ENCODE peak calls at places on chromosomes 13 and 19, in five cellular contexts. One of them, this sample, is unnamed.

GRCh38 chr13:65677906-65678305 is 1552.2 kb downstream of the PCDH9 start:
- DNase-seq in OCI-LY7: no peak
- DNase-seq in thoracic aorta: no peak
- DNase-seq in neural crest cell: no peak
- DNase-seq in fibroblast of lung: peak; percentile 37
- DNase-seq in this sample: no peak

GRCh38 chr13:48975101-48975925 is at the start of gene FNDC3A:
- DNase-seq in OCI-LY7: peak; percentile 72
- DNase-seq in thoracic aorta: no peak
- DNase-seq in neural crest cell: peak; percentile 14
- DNase-seq in fibroblast of lung: peak; percentile 71
- DNase-seq in this sample: peak; percentile 16

GRCh38 chr19:4362871-4363545 is 19.6 kb downstream of the MPND start:
- DNase-seq in OCI-LY7: peak; percentile 31
- DNase-seq in thoracic aorta: no peak
- DNase-seq in neural crest cell: no peak
- DNase-seq in fibroblast of lung: no peak
- DNase-seq in this sample: no peak

GRCh38 chr13:72180253-72180952 is 313.4 kb upstream of the DACH1 start:
- DNase-seq in OCI-LY7: no peak
- DNase-seq in thoracic aorta: no peak
- DNase-seq in neural crest cell: no peak
- DNase-seq in fibroblast of lung: peak; percentile 92
- DNase-seq in this sample: no peak

GRCh38 chr13:49584771-49585182 is 581 bp downstream of the RCBTB1 start:
- DNase-seq in OCI-LY7: peak; percentile 60
- DNase-seq in thoracic aorta: no peak
- DNase-seq in neural crest cell: no peak
- DNase-seq in fibroblast of lung: peak; percentile 14
- DNase-seq in this sample: no peak

GRCh38 chr13:75581874-75582640 is 32.5 kb downstream of the UCHL3 start:
- DNase-seq in OCI-LY7: no peak
- DNase-seq in thoracic aorta: no peak
- DNase-seq in neural crest cell: no peak
- DNase-seq in fibroblast of lung: peak; percentile 57
- DNase-seq in this sample: no peak

GRCh38 chr19:29012457-29012856 is 200.5 kb downstream of the UQCRFS1 start:
- DNase-seq in OCI-LY7: no peak
- DNase-seq in thoracic aorta: no peak
- DNase-seq in neural crest cell: no peak
- DNase-seq in fibroblast of lung: no peak
- DNase-seq in this sample: no peak

GRCh38 chr19:4088975-4089374 is 22.3 kb upstream of the ZBTB7A start:
- DNase-seq in OCI-LY7: no peak
- DNase-seq in thoracic aorta: no peak
- DNase-seq in neural crest cell: no peak
- DNase-seq in fibroblast of lung: no peak
- DNase-seq in this sample: no peak

GRCh38 chr13:53073711-53074110 is 45.1 kb downstream of the OLFM4 start:
- DNase-seq in OCI-LY7: no peak
- DNase-seq in thoracic aorta: no peak
- DNase-seq in neural crest cell: no peak
- DNase-seq in fibroblast of lung: no peak
- DNase-seq in this sample: no peak

GRCh38 chr19:11191273-11191755 is 6.0 kb downstream of the KANK2 start:
- DNase-seq in OCI-LY7: peak; percentile 75
- DNase-seq in thoracic aorta: peak; percentile 65
- DNase-seq in neural crest cell: no peak
- DNase-seq in fibroblast of lung: peak; percentile 47
- DNase-seq in this sample: no peak

GRCh38 chr13:90723381-90723780 is 624.1 kb upstream of the MIR17HG start:
- DNase-seq in OCI-LY7: no peak
- DNase-seq in thoracic aorta: no peak
- DNase-seq in neural crest cell: no peak
- DNase-seq in fibroblast of lung: peak; percentile 63
- DNase-seq in this sample: no peak

GRCh38 chr13:21917046-21918010 is 246.5 kb downstream of the FGF9 start:
- DNase-seq in OCI-LY7: no peak
- DNase-seq in thoracic aorta: no peak
- DNase-seq in neural crest cell: no peak
- DNase-seq in fibroblast of lung: no peak
- DNase-seq in this sample: no peak

GRCh38 chr19:48746738-48747575 is at the start of gene IZUMO1:
- DNase-seq in OCI-LY7: peak; percentile 77
- DNase-seq in thoracic aorta: peak; percentile 43
- DNase-seq in neural crest cell: peak; percentile 77
- DNase-seq in fibroblast of lung: peak; percentile 87
- DNase-seq in this sample: peak; percentile 55

GRCh38 chr13:41613984-41614581 is 156.7 kb downstream of the RGCC start:
- DNase-seq in OCI-LY7: no peak
- DNase-seq in thoracic aorta: no peak
- DNase-seq in neural crest cell: no peak
- DNase-seq in fibroblast of lung: peak; percentile 95
- DNase-seq in this sample: peak; percentile 77

GRCh38 chr13:97911311-97912138 is 42.0 kb upstream of the IPO5 start:
- DNase-seq in OCI-LY7: peak; percentile 21
- DNase-seq in thoracic aorta: no peak
- DNase-seq in neural crest cell: no peak
- DNase-seq in fibroblast of lung: peak; percentile 40
- DNase-seq in this sample: no peak

GRCh38 chr13:19665427-19665859 is 32.0 kb downstream of the MPHOSPH8 start:
- DNase-seq in OCI-LY7: no peak
- DNase-seq in thoracic aorta: no peak
- DNase-seq in neural crest cell: no peak
- DNase-seq in fibroblast of lung: no peak
- DNase-seq in this sample: no peak

GRCh38 chr13:41716236-41716635 is 244.7 kb downstream of the VWA8 start:
- DNase-seq in OCI-LY7: no peak
- DNase-seq in thoracic aorta: no peak
- DNase-seq in neural crest cell: no peak
- DNase-seq in fibroblast of lung: no peak
- DNase-seq in this sample: no peak

GRCh38 chr13:48158915-48159314 is 64.0 kb upstream of the MED4 start:
- DNase-seq in OCI-LY7: no peak
- DNase-seq in thoracic aorta: no peak
- DNase-seq in neural crest cell: no peak
- DNase-seq in fibroblast of lung: no peak
- DNase-seq in this sample: no peak

GRCh38 chr19:29292562-29292961 is 79.6 kb upstream of the UQCRFS1 start:
- DNase-seq in OCI-LY7: no peak
- DNase-seq in thoracic aorta: no peak
- DNase-seq in neural crest cell: no peak
- DNase-seq in fibroblast of lung: no peak
- DNase-seq in this sample: no peak

GRCh38 chr13:28349371-28349770 is 145.6 kb downstream of the FLT1 start:
- DNase-seq in OCI-LY7: no peak
- DNase-seq in thoracic aorta: no peak
- DNase-seq in neural crest cell: no peak
- DNase-seq in fibroblast of lung: no peak
- DNase-seq in this sample: no peak

GRCh38 chr13:29165840-29166239 is 345.7 kb downstream of the MTUS2 start:
- DNase-seq in OCI-LY7: no peak
- DNase-seq in thoracic aorta: no peak
- DNase-seq in neural crest cell: no peak
- DNase-seq in fibroblast of lung: peak; percentile 5
- DNase-seq in this sample: no peak

GRCh38 chr19:17304386-17305047 is 1.2 kb upstream of the MRPL34 start:
- DNase-seq in OCI-LY7: no peak
- DNase-seq in thoracic aorta: no peak
- DNase-seq in neural crest cell: no peak
- DNase-seq in fibroblast of lung: no peak
- DNase-seq in this sample: no peak

GRCh38 chr19:17303940-17304267 is 679 bp upstream of the ABHD8 start:
- DNase-seq in OCI-LY7: no peak
- DNase-seq in thoracic aorta: no peak
- DNase-seq in neural crest cell: no peak
- DNase-seq in fibroblast of lung: no peak
- DNase-seq in this sample: no peak

GRCh38 chr19:17305211-17305516 is 508 bp upstream of the MRPL34 start:
- DNase-seq in OCI-LY7: no peak
- DNase-seq in thoracic aorta: no peak
- DNase-seq in neural crest cell: no peak
- DNase-seq in fibroblast of lung: no peak
- DNase-seq in this sample: no peak

GRCh38 chr19:17306285-17306714 is 628 bp downstream of the MRPL34 start:
- DNase-seq in OCI-LY7: peak; percentile 35
- DNase-seq in thoracic aorta: no peak
- DNase-seq in neural crest cell: no peak
- DNase-seq in fibroblast of lung: no peak
- DNase-seq in this sample: no peak

DNA sequence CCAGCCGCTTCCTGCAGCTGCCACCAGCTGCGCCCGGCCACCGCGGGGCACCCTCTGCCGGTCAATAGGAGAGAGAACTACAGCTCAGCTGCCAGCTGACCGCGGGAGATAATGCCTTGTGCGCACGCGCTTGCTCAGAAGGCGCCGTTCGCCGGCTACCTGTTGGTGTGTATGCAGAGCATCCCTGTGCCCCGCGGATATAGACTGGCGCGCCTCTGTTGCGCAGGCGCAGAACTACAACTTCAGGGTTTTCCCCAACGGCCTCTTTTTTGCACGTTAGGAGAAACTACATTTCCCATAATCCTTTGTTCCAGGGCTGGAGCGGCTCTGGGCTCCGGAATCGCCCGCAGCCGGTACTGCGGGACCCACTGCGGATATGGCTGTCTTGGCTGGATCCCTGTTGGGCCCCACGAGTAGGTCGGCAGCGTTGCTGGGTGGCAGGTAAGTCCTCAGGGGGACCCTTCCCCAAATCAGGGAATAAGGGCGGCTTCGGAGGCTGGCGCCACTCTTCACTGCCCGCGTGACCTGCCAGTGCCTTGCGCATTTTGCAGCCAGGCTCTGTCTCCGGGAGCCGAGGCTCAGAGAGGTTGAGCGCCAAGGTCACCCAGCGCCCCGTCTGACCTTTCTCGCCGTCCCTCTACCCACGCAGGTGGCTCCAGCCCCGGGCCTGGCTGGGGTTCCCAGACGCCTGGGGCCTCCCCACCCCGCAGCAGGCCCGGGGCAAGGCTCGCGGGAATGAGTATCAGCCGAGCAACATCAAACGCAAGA is at the start of gene MRPL34:
- DNase-seq in OCI-LY7: peak; percentile 100
- DNase-seq in thoracic aorta: peak; percentile 64
- DNase-seq in neural crest cell: peak; percentile 88
- DNase-seq in fibroblast of lung: peak; percentile 97
- DNase-seq in this sample: peak; percentile 98
- TF ChIP-seq CTCF in OCI-LY7: peak; percentile 84
- TF ChIP-seq CTCF in thoracic aorta: peak; percentile 78
- TF ChIP-seq CTCF in neural crest cell: peak; percentile 80
- TF ChIP-seq CTCF in fibroblast of lung: peak; percentile 68
- TF ChIP-seq CTCF in this sample: peak; percentile 79

GRCh38 chr13:26656919-26657318 is 99.4 kb downstream of the WASF3 start:
- DNase-seq in OCI-LY7: peak; percentile 57
- DNase-seq in thoracic aorta: no peak
- DNase-seq in neural crest cell: no peak
- DNase-seq in fibroblast of lung: peak; percentile 58
- DNase-seq in this sample: peak; percentile 20
- TF ChIP-seq CTCF in OCI-LY7: peak; percentile 65
- TF ChIP-seq CTCF in thoracic aorta: no peak
- TF ChIP-seq CTCF in neural crest cell: peak; percentile 28
- TF ChIP-seq CTCF in fibroblast of lung: peak; percentile 31
- TF ChIP-seq CTCF in this sample: peak; percentile 48

GRCh38 chr19:46407891-46408426 is 5.4 kb downstream of the CCDC8 start:
- DNase-seq in OCI-LY7: no peak
- DNase-seq in thoracic aorta: no peak
- DNase-seq in neural crest cell: no peak
- DNase-seq in fibroblast of lung: no peak
- DNase-seq in this sample: no peak

GRCh38 chr19:46404884-46405658 is 8.3 kb downstream of the CCDC8 start:
- DNase-seq in OCI-LY7: peak; percentile 80
- DNase-seq in thoracic aorta: no peak
- DNase-seq in neural crest cell: no peak
- DNase-seq in fibroblast of lung: no peak
- DNase-seq in this sample: no peak

GRCh38 chr19:46408611-46409039 is 4.7 kb downstream of the CCDC8 start:
- DNase-seq in OCI-LY7: no peak
- DNase-seq in thoracic aorta: peak; percentile 75
- DNase-seq in neural crest cell: no peak
- DNase-seq in fibroblast of lung: no peak
- DNase-seq in this sample: no peak

GRCh38 chr19:46402725-46403124 is 10.6 kb downstream of the CCDC8 start:
- DNase-seq in OCI-LY7: no peak
- DNase-seq in thoracic aorta: no peak
- DNase-seq in neural crest cell: no peak
- DNase-seq in fibroblast of lung: no peak
- DNase-seq in this sample: no peak

DNA sequence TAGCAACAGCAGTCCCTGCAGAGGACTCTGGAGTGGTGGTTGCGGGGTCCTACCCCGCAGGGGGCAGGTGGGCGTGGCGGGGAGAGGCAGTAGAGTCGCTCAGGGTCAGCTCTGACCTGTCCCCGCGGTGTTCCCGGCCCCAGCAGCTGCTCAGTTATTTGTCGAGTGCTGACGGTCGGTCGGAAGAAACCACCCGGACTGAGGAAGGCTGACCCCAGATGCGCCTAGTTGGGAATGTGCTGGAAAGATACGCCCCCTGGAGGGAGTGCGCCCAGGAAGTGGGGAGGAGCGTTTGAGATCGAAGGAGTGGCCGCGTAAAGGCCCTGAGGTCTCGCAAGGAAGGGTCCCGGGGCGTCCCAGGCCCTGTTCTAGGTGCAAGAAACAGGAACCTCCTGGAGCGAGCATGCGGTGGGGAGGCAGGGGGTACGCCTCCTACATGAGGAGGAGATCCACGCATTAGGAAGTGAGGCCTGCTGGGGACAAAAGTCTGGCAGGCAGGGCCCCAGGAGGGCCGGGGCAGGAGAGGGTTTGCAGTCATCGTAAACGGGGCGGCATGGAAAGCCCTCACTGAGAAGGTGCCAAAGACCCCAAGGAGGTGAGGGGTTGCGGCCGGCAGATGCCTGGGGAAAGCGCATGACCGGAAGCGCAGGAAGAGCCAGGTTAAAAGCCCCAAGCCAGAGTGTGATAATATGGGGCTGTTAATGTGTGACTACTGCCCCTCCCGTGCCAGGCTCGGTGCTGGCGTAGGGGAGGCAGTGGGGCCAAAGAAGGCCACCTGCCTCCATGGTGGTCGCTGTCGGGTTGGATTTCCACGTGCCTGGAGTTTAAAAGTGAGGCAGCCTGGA is 9.1 kb downstream of the CCDC8 start:
- DNase-seq in OCI-LY7: peak; percentile 40
- DNase-seq in thoracic aorta: no peak
- DNase-seq in neural crest cell: peak; percentile 52
- DNase-seq in fibroblast of lung: peak; percentile 56
- DNase-seq in this sample: no peak
- TF ChIP-seq CTCF in OCI-LY7: peak; percentile 67
- TF ChIP-seq CTCF in thoracic aorta: peak; percentile 22
- TF ChIP-seq CTCF in neural crest cell: peak; percentile 45
- TF ChIP-seq CTCF in fibroblast of lung: peak; percentile 43
- TF ChIP-seq CTCF in this sample: no peak

DNA sequence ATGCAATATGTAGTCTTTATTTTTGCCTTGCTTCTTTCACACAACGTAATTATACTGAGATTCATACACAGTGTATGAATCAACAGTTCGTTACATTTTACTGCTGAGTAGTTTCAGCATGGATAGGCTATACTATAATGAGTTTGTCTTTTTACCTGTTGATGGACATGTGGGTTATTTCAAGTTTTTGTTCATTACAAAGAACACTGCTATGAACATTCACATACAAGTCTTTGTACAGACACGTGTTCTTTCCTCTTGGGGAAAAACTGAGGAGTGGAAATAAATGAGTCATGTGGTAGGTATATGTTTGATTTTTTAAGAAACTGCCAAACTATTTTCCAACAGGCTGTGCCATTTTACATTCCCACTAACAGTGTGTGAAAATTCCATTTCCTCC is 35.1 kb downstream of the ENOX1 start:
- DNase-seq in OCI-LY7: no peak
- DNase-seq in thoracic aorta: no peak
- DNase-seq in neural crest cell: no peak
- DNase-seq in fibroblast of lung: no peak
- DNase-seq in this sample: no peak
- TF ChIP-seq CTCF in OCI-LY7: no peak
- TF ChIP-seq CTCF in thoracic aorta: no peak
- TF ChIP-seq CTCF in neural crest cell: no peak
- TF ChIP-seq CTCF in fibroblast of lung: no peak
- TF ChIP-seq CTCF in this sample: no peak